ENCODE peak calls at places on chromosomes 7 and 10, in seven cellular contexts. W, P, R, U, X, Y and T are unnamed samples.

GRCh38 chr7:76506081-76506440 is 4.3 kb upstream of the UPK3B start:
- DNase-seq in W (no peak), P (no peak), R (no peak), U (no peak), X (peak; percentile 4), Y (no peak), T (no peak)

GRCh38 chr10:121956111-121957061 is 18.6 kb downstream of the NSMCE4A start:
- DNase-seq in W (no peak), P (no peak), R (no peak), U (no peak), X (no peak), Y (no peak), T (no peak)

GRCh38 chr10:48451969-48452878 is 145.7 kb downstream of the MAPK8 start:
- DNase-seq in W (no peak), P (peak; percentile 33), R (no peak), U (peak; percentile 21), X (no peak), Y (no peak), T (no peak)

GRCh38 chr10:100713859-100714565 is 31.4 kb upstream of the PAX2 start:
- DNase-seq in W (no peak), P (no peak), R (peak; percentile 23), U (no peak), X (no peak), Y (no peak), T (no peak)

GRCh38 chr10:122459586-122460273 is 1.6 kb upstream of the HTRA1 start:
- DNase-seq in W (no peak), P (no peak), R (no peak), U (no peak), X (no peak), Y (no peak), T (no peak)

GRCh38 chr10:70759769-70760168 is 25.4 kb downstream of the TBATA start:
- DNase-seq in W (no peak), P (peak; percentile 52), R (no peak), U (no peak), X (no peak), Y (no peak), T (peak; percentile 9)

GRCh38 chr7:98934267-98934666 is 55.9 kb downstream of the TRRAP start:
- DNase-seq in W (no peak), P (no peak), R (no peak), U (no peak), X (no peak), Y (no peak), T (no peak)

GRCh38 chr7:156261581-156261980 is 379.0 kb upstream of the RNF32 start:
- DNase-seq in W (no peak), P (no peak), R (no peak), U (no peak), X (no peak), Y (no peak), T (no peak)

GRCh38 chr10:80356563-80356999 is at the start of the genes DYDC1 and DYDC2:
- DNase-seq in W (no peak), P (peak; percentile 89), R (peak; percentile 83), U (no peak), X (peak; percentile 16), Y (no peak), T (no peak)

GRCh38 chr7:84847790-84848189 is 339.1 kb downstream of the SEMA3D start:
- DNase-seq in W (no peak), P (no peak), R (no peak), U (no peak), X (no peak), Y (no peak), T (no peak)

GRCh38 chr10:51602326-51602725 is 97.1 kb downstream of the CSTF2T start:
- DNase-seq in W (no peak), P (no peak), R (no peak), U (no peak), X (no peak), Y (no peak), T (no peak)
- TF ChIP-seq JUND in W (no peak), P (no peak), R (no peak), U (no peak), X (no peak), Y (no peak), T (no peak)

GRCh38 chr10:2978574-2979266 is 88.6 kb upstream of the PFKP start:
- DNase-seq in W (no peak), P (no peak), R (no peak), U (no peak), X (no peak), Y (no peak), T (no peak)

GRCh38 chr10:2980791-2981360 is 86.5 kb upstream of the PFKP start:
- DNase-seq in W (no peak), P (no peak), R (no peak), U (no peak), X (no peak), Y (no peak), T (no peak)

GRCh38 chr10:2978111-2978510 is 89.2 kb upstream of the PFKP start:
- DNase-seq in W (peak; percentile 55), P (no peak), R (peak; percentile 64), U (peak; percentile 56), X (no peak), Y (peak; percentile 32), T (peak; percentile 80)

GRCh38 chr10:2980116-2980515 is 87.2 kb upstream of the PFKP start:
- DNase-seq in W (no peak), P (no peak), R (no peak), U (no peak), X (no peak), Y (no peak), T (no peak)

DNA sequence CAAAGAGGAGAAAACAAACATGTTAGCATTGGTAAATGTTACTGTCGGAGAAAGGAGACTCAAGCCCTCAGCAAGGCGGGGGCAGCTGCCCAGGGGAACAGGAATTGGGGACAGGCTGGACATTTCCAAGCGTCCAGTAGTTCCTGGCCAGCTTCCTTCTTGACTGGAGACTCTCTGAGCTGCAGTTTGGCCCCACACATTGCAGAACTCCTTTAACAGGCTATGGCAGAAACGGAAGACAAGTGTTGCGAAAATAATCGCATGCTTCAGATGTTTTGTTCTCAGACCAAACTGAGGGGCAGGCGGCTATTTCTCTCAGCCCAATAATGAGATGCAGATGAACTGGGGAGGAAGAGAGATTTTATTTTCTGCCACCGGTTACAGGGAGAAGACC is 88.1 kb upstream of the PFKP start:
- DNase-seq in W (no peak), P (no peak), R (no peak), U (no peak), X (no peak), Y (no peak), T (no peak)
- TF ChIP-seq JUND in W (no peak), P (no peak), R (no peak), U (no peak), X (no peak), Y (no peak), T (no peak)

GRCh38 chr7:116025098-116025809 is 5.3 kb downstream of the TFEC start:
- DNase-seq in W (no peak), P (no peak), R (no peak), U (no peak), X (no peak), Y (no peak), T (no peak)
- TF ChIP-seq JUND in W (no peak), P (no peak), R (no peak), U (no peak), X (no peak), Y (no peak), T (no peak)

DNA sequence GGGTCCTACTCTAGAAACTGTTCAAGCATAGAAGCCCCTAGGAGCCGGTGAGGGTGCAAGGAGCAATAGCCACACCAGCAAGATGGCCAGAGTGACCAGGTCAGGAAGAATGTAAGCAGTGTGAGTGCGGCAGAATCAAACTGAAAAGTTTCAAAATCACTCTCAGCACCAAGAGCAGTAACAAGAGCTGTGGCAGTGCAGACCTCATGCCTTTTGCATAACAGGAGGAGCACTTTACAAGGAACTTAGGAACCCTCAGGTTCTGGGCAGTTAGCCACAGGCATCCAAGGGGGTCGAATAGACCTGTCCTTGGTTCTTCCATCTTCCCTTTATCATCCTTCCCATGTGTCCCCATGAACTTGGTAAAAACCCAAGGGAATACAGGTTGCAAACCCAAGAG is 78.5 kb downstream of the PON1 start:
- DNase-seq in W (no peak), P (no peak), R (no peak), U (no peak), X (no peak), Y (no peak), T (no peak)
- TF ChIP-seq JUND in W (no peak), P (no peak), R (no peak), U (no peak), X (no peak), Y (no peak), T (no peak)

DNA sequence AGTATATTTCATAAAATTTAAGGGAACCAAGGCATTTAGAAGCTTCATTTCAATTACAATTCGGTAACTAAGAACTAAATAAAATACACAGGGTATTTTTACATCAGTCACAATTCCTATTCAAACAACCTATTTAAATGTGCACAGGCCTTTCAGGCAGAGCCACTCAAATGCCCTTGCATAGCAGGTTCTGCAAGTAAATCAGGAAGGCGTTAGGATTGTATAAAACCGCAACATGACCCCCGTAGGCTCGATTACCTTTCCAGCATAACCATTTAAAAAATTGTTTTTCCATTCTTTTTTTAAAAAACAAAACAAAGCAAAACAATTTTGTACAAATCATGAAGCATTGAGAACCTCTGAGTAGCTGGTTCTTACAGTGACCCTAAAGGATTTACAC is 289.9 kb upstream of the SP8 start:
- DNase-seq in W (no peak), P (no peak), R (no peak), U (no peak), X (no peak), Y (no peak), T (no peak)
- TF ChIP-seq JUND in W (no peak), P (no peak), R (no peak), U (no peak), X (no peak), Y (no peak), T (no peak)

DNA sequence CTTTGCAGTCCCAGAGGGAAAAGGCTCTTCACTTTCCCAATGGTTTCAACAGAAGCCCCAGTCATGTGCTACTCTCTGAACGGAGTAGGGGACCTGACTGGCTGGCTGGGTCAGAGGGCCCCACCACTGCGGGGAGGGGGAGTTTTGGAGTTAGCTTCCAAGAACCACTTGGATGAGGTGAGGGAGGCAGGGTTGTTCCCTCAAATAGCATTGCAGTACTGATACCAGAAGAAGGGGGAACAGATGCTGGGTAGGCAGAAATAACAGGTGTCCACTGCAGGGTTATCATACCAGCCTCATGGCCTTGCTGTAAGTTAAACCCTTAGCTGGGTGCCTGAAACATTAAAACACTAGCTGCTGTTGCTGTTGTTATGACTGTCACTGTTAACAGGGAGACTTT is 131.3 kb downstream of the UBE2H start:
- DNase-seq in W (no peak), P (no peak), R (no peak), U (no peak), X (no peak), Y (no peak), T (no peak)
- TF ChIP-seq JUND in W (no peak), P (no peak), R (no peak), U (no peak), X (no peak), Y (no peak), T (no peak)

GRCh38 chr10:51876528-51876927 is 177.1 kb upstream of the CSTF2T start:
- DNase-seq in W (no peak), P (no peak), R (no peak), U (no peak), X (no peak), Y (no peak), T (no peak)
- TF ChIP-seq JUND in W (no peak), P (no peak), R (no peak), U (no peak), X (no peak), Y (no peak), T (no peak)

GRCh38 chr7:97094531-97094930 is 23.0 kb upstream of the SDHAF3 start:
- DNase-seq in W (no peak), P (no peak), R (no peak), U (no peak), X (no peak), Y (no peak), T (no peak)
- TF ChIP-seq JUND in W (no peak), P (no peak), R (no peak), U (no peak), X (no peak), Y (no peak), T (no peak)

GRCh38 chr7:110541962-110542361 is 549.0 kb upstream of the LRRN3 start:
- DNase-seq in W (no peak), P (no peak), R (no peak), U (no peak), X (no peak), Y (no peak), T (no peak)
- TF ChIP-seq JUND in W (no peak), P (no peak), R (no peak), U (no peak), X (no peak), Y (no peak), T (no peak)